ENCODE peak calls at places on chromosome 14, in nine cellular contexts. One of them, this sample, is unnamed.

GRCh38 chr14:79680087-79680486 is 531.2 kb downstream of the DIO2 start:
- DNase-seq in Karpas-422: no peak
- DNase-seq in H9: peak
- DNase-seq in keratinocyte: no peak
- DNase-seq in fibroblast of lung: no peak
- DNase-seq in kidney: no peak
- DNase-seq in GM23248: no peak
- DNase-seq in IMR-90: no peak
- DNase-seq in H1: no peak
- DNase-seq in this sample: no peak

GRCh38 chr14:57982802-57983201 is 116.9 kb upstream of the SLC35F4 start:
- DNase-seq in kidney: peak
- DNase-seq in IMR-90: no peak
- DNase-seq in GM23248: no peak
- DNase-seq in H1: no peak
- DNase-seq in Karpas-422: no peak
- DNase-seq in H9: no peak
- DNase-seq in keratinocyte: no peak
- DNase-seq in fibroblast of lung: no peak
- DNase-seq in this sample: no peak

GRCh38 chr14:77660754-77661153 is 44.3 kb upstream of the SPTLC2 start:
- DNase-seq in H9: no peak
- DNase-seq in Karpas-422: no peak
- DNase-seq in kidney: no peak
- DNase-seq in IMR-90: no peak
- DNase-seq in keratinocyte: no peak
- DNase-seq in fibroblast of lung: no peak
- DNase-seq in H1: no peak
- DNase-seq in GM23248: no peak
- DNase-seq in this sample: peak

GRCh38 chr14:24258119-24258518 is 4.9 kb downstream of the TGM1 start:
- DNase-seq in kidney: peak
- DNase-seq in fibroblast of lung: no peak
- DNase-seq in H1: no peak
- DNase-seq in GM23248: no peak
- DNase-seq in keratinocyte: no peak
- DNase-seq in Karpas-422: no peak
- DNase-seq in H9: no peak
- DNase-seq in IMR-90: no peak
- DNase-seq in this sample: no peak

GRCh38 chr14:75720828-75721227 is 59.8 kb downstream of the TTLL5 start:
- DNase-seq in fibroblast of lung: peak
- DNase-seq in H9: no peak
- DNase-seq in keratinocyte: no peak
- DNase-seq in Karpas-422: no peak
- DNase-seq in H1: no peak
- DNase-seq in GM23248: peak
- DNase-seq in IMR-90: no peak
- DNase-seq in kidney: peak
- DNase-seq in this sample: no peak

GRCh38 chr14:71856199-71856919 is 75.9 kb upstream of the RGS6 start:
- DNase-seq in kidney: no peak
- DNase-seq in Karpas-422: no peak
- DNase-seq in keratinocyte: no peak
- DNase-seq in H9: no peak
- DNase-seq in H1: no peak
- DNase-seq in fibroblast of lung: no peak
- DNase-seq in GM23248: no peak
- DNase-seq in IMR-90: no peak
- DNase-seq in this sample: no peak

GRCh38 chr14:73295198-73295796 is 58.0 kb downstream of the PAPLN start:
- DNase-seq in keratinocyte: no peak
- DNase-seq in Karpas-422: peak
- DNase-seq in IMR-90: peak
- DNase-seq in fibroblast of lung: peak
- DNase-seq in kidney: no peak
- DNase-seq in H1: no peak
- DNase-seq in GM23248: peak
- DNase-seq in H9: no peak
- DNase-seq in this sample: no peak

GRCh38 chr14:73825551-73826188 is 26.0 kb upstream of the PTGR2 start:
- DNase-seq in Karpas-422: peak
- DNase-seq in H9: peak
- DNase-seq in H1: peak
- DNase-seq in IMR-90: peak
- DNase-seq in fibroblast of lung: peak
- DNase-seq in keratinocyte: peak
- DNase-seq in kidney: peak
- DNase-seq in GM23248: peak
- DNase-seq in this sample: peak

GRCh38 chr14:95770777-95771176 is 56.9 kb upstream of the TCL1A start:
- DNase-seq in H1: no peak
- DNase-seq in fibroblast of lung: no peak
- DNase-seq in Karpas-422: no peak
- DNase-seq in keratinocyte: no peak
- DNase-seq in GM23248: peak
- DNase-seq in kidney: no peak
- DNase-seq in H9: no peak
- DNase-seq in IMR-90: no peak
- DNase-seq in this sample: no peak

GRCh38 chr14:21241218-21241819 is 27.9 kb downstream of the HNRNPC start:
- DNase-seq in IMR-90: peak
- DNase-seq in H1: no peak
- DNase-seq in kidney: no peak
- DNase-seq in Karpas-422: peak
- DNase-seq in GM23248: peak
- DNase-seq in H9: no peak
- DNase-seq in fibroblast of lung: peak
- DNase-seq in keratinocyte: no peak
- DNase-seq in this sample: no peak

GRCh38 chr14:61765225-61765943 is 3.2 kb downstream of the SNAPC1 start:
- DNase-seq in fibroblast of lung: no peak
- DNase-seq in Karpas-422: no peak
- DNase-seq in IMR-90: no peak
- DNase-seq in kidney: no peak
- DNase-seq in H9: no peak
- DNase-seq in keratinocyte: no peak
- DNase-seq in H1: no peak
- DNase-seq in GM23248: peak
- DNase-seq in this sample: no peak

GRCh38 chr14:103899316-103899715 is 28.9 kb upstream of the TDRD9 start:
- DNase-seq in fibroblast of lung: no peak
- DNase-seq in kidney: no peak
- DNase-seq in H1: no peak
- DNase-seq in keratinocyte: no peak
- DNase-seq in H9: no peak
- DNase-seq in Karpas-422: peak
- DNase-seq in IMR-90: no peak
- DNase-seq in GM23248: no peak
- DNase-seq in this sample: no peak

GRCh38 chr14:68701001-68701741 is 91.7 kb downstream of the ZFP36L1 start:
- DNase-seq in keratinocyte: no peak
- DNase-seq in Karpas-422: no peak
- DNase-seq in H9: no peak
- DNase-seq in IMR-90: no peak
- DNase-seq in kidney: no peak
- DNase-seq in GM23248: no peak
- DNase-seq in fibroblast of lung: no peak
- DNase-seq in H1: no peak
- DNase-seq in this sample: no peak

GRCh38 chr14:91884664-91885063 is 17.3 kb upstream of the TC2N start:
- DNase-seq in H1: no peak
- DNase-seq in keratinocyte: no peak
- DNase-seq in GM23248: no peak
- DNase-seq in kidney: peak
- DNase-seq in IMR-90: no peak
- DNase-seq in Karpas-422: no peak
- DNase-seq in H9: no peak
- DNase-seq in fibroblast of lung: no peak
- DNase-seq in this sample: no peak

GRCh38 chr14:68794130-68794855 is 1.4 kb upstream of the ZFP36L1 start:
- DNase-seq in GM23248: peak
- DNase-seq in IMR-90: peak
- DNase-seq in Karpas-422: peak
- DNase-seq in keratinocyte: no peak
- DNase-seq in H1: no peak
- DNase-seq in fibroblast of lung: peak
- DNase-seq in H9: no peak
- DNase-seq in kidney: peak
- DNase-seq in this sample: no peak

GRCh38 chr14:104559043-104559768 is 20.4 kb upstream of the C14orf180 start:
- DNase-seq in H9: no peak
- DNase-seq in GM23248: no peak
- DNase-seq in keratinocyte: no peak
- DNase-seq in Karpas-422: no peak
- DNase-seq in fibroblast of lung: no peak
- DNase-seq in H1: no peak
- DNase-seq in IMR-90: no peak
- DNase-seq in kidney: peak
- DNase-seq in this sample: no peak

DNA sequence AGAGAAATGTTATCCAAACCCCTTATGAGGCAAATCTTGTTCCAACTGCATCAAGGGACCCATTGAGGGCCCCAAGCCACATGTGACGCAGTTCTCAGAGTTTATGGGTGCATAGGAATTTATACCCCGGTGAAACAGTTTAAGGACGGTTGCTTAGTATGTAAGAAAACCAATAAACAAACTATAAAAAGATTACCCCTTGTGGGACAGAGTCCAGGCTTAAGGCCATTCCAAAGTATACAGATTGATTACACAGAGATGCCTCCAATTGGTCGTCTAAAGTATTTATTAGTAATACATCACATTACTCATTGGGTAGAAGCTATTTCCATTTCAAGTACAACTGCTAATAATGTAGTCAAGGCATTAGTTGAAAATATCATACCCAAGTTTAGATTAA is 885.0 kb upstream of the MDGA2 start:
- DNase-seq in GM23248: no peak
- DNase-seq in keratinocyte: no peak
- DNase-seq in Karpas-422: no peak
- DNase-seq in IMR-90: no peak
- DNase-seq in kidney: no peak
- DNase-seq in H1: no peak
- DNase-seq in fibroblast of lung: no peak
- DNase-seq in H9: no peak
- DNase-seq in this sample: no peak
- H3K9ac ChIP-seq in GM23248: no peak
- H3K9ac ChIP-seq in keratinocyte: no peak
- H3K9ac ChIP-seq in Karpas-422: no peak
- H3K9ac ChIP-seq in IMR-90: no peak
- H3K9ac ChIP-seq in kidney: no peak
- H3K9ac ChIP-seq in H1: no peak
- H3K9ac ChIP-seq in fibroblast of lung: no peak
- H3K9ac ChIP-seq in H9: no peak
- H3K9ac ChIP-seq in this sample: no peak

GRCh38 chr14:53955234-53955556 is 1.4 kb downstream of the BMP4 start:
- DNase-seq in kidney: no peak
- DNase-seq in GM23248: no peak
- DNase-seq in fibroblast of lung: no peak
- DNase-seq in H1: no peak
- DNase-seq in IMR-90: no peak
- DNase-seq in H9: no peak
- DNase-seq in keratinocyte: no peak
- DNase-seq in Karpas-422: no peak
- DNase-seq in this sample: no peak

GRCh38 chr14:53953828-53954550 is 2.6 kb downstream of the BMP4 start:
- DNase-seq in kidney: peak
- DNase-seq in H9: peak
- DNase-seq in Karpas-422: no peak
- DNase-seq in fibroblast of lung: peak
- DNase-seq in IMR-90: peak
- DNase-seq in keratinocyte: no peak
- DNase-seq in H1: no peak
- DNase-seq in GM23248: peak
- DNase-seq in this sample: no peak

GRCh38 chr14:53954551-53955233 is 1.9 kb downstream of the BMP4 start:
- DNase-seq in keratinocyte: no peak
- DNase-seq in H1: no peak
- DNase-seq in H9: no peak
- DNase-seq in kidney: peak
- DNase-seq in fibroblast of lung: peak
- DNase-seq in Karpas-422: no peak
- DNase-seq in GM23248: peak
- DNase-seq in IMR-90: peak
- DNase-seq in this sample: no peak

GRCh38 chr14:53956427-53957201 is at the start of gene BMP4:
- DNase-seq in keratinocyte: peak
- DNase-seq in H9: peak
- DNase-seq in kidney: peak
- DNase-seq in fibroblast of lung: peak
- DNase-seq in IMR-90: peak
- DNase-seq in GM23248: peak
- DNase-seq in H1: peak
- DNase-seq in Karpas-422: no peak
- DNase-seq in this sample: no peak

GRCh38 chr14:53955671-53956426 is 776 bp downstream of the BMP4 start:
- DNase-seq in Karpas-422: no peak
- DNase-seq in kidney: peak
- DNase-seq in fibroblast of lung: peak
- DNase-seq in IMR-90: no peak
- DNase-seq in H9: peak
- DNase-seq in H1: no peak
- DNase-seq in keratinocyte: no peak
- DNase-seq in GM23248: peak
- DNase-seq in this sample: no peak
- H3K9ac ChIP-seq in Karpas-422: no peak
- H3K9ac ChIP-seq in kidney: peak
- H3K9ac ChIP-seq in fibroblast of lung: no peak
- H3K9ac ChIP-seq in IMR-90: peak
- H3K9ac ChIP-seq in H9: no peak
- H3K9ac ChIP-seq in H1: no peak
- H3K9ac ChIP-seq in keratinocyte: peak
- H3K9ac ChIP-seq in GM23248: no peak
- H3K9ac ChIP-seq in this sample: no peak

DNA sequence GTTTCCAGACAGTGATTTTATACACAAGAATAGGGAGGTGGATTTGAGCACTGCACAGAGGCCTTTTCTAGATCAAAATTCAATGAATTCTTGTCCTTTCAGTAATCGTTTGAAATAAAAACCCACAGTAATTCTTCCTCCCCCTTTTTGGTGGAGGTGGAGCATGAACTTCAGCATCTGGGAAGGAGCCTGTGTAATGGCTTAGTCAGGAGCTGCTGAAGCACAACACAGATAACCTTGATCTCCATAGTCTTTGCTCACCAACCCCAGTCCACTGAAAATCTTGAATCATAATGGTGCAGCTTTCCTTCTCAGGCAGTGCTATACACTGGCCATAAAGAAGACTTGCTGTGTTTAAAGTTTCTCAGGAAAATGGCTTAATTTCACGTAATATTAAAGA is 6.4 kb upstream of the TBPL2 start:
- DNase-seq in H9: no peak
- DNase-seq in IMR-90: peak
- DNase-seq in keratinocyte: no peak
- DNase-seq in fibroblast of lung: peak
- DNase-seq in Karpas-422: no peak
- DNase-seq in kidney: no peak
- DNase-seq in H1: no peak
- DNase-seq in GM23248: peak
- DNase-seq in this sample: no peak
- H3K9ac ChIP-seq in H9: no peak
- H3K9ac ChIP-seq in IMR-90: no peak
- H3K9ac ChIP-seq in keratinocyte: peak
- H3K9ac ChIP-seq in fibroblast of lung: no peak
- H3K9ac ChIP-seq in Karpas-422: no peak
- H3K9ac ChIP-seq in kidney: no peak
- H3K9ac ChIP-seq in H1: no peak
- H3K9ac ChIP-seq in GM23248: peak
- H3K9ac ChIP-seq in this sample: no peak

GRCh38 chr14:66284346-66284745 is 201.8 kb upstream of the CCDC196 start:
- DNase-seq in H9: no peak
- DNase-seq in H1: no peak
- DNase-seq in fibroblast of lung: no peak
- DNase-seq in keratinocyte: no peak
- DNase-seq in kidney: no peak
- DNase-seq in Karpas-422: no peak
- DNase-seq in IMR-90: peak
- DNase-seq in GM23248: peak
- DNase-seq in this sample: no peak
- H3K9ac ChIP-seq in H9: no peak
- H3K9ac ChIP-seq in H1: no peak
- H3K9ac ChIP-seq in fibroblast of lung: no peak
- H3K9ac ChIP-seq in keratinocyte: no peak
- H3K9ac ChIP-seq in kidney: no peak
- H3K9ac ChIP-seq in Karpas-422: no peak
- H3K9ac ChIP-seq in IMR-90: no peak
- H3K9ac ChIP-seq in GM23248: no peak
- H3K9ac ChIP-seq in this sample: no peak

This sample was measured in neuronal stem cell.